ENCODE peak calls at places on chromosomes 16 and 17, in five cellular contexts. One of them, this sample, is unnamed.

GRCh38 chr17:3660311-3660891 is 8.0 kb downstream of the TAX1BP3 start:
- DNase-seq in effector CD8-positive, alpha-beta T cell: no peak
- DNase-seq in T-helper 1 cell: no peak
- DNase-seq in colonic mucosa: no peak
- DNase-seq in AG04449: no peak
- DNase-seq in this sample: no peak

GRCh38 chr17:13346081-13346533 is 255.6 kb downstream of the HS3ST3A1 start:
- DNase-seq in effector CD8-positive, alpha-beta T cell: no peak
- DNase-seq in AG04449: peak; percentile 92
- DNase-seq in T-helper 1 cell: no peak
- DNase-seq in colonic mucosa: no peak
- DNase-seq in this sample: no peak

GRCh38 chr17:27627514-27627913 is 3.5 kb upstream of the LGALS9 start:
- DNase-seq in AG04449: no peak
- DNase-seq in colonic mucosa: no peak
- DNase-seq in T-helper 1 cell: no peak
- DNase-seq in effector CD8-positive, alpha-beta T cell: no peak
- DNase-seq in this sample: no peak

GRCh38 chr17:38861399-38861843 is 7.9 kb upstream of the RPL23 start:
- DNase-seq in AG04449: no peak
- DNase-seq in colonic mucosa: no peak
- DNase-seq in T-helper 1 cell: no peak
- DNase-seq in effector CD8-positive, alpha-beta T cell: no peak
- DNase-seq in this sample: no peak

GRCh38 chr16:65546353-65546791 is 424.5 kb upstream of the CDH11 start:
- DNase-seq in effector CD8-positive, alpha-beta T cell: no peak
- DNase-seq in T-helper 1 cell: no peak
- DNase-seq in AG04449: no peak
- DNase-seq in colonic mucosa: no peak
- DNase-seq in this sample: no peak

GRCh38 chr17:54771409-54771808 is 129.2 kb upstream of the TOM1L1 start:
- DNase-seq in T-helper 1 cell: no peak
- DNase-seq in colonic mucosa: no peak
- DNase-seq in AG04449: no peak
- DNase-seq in effector CD8-positive, alpha-beta T cell: no peak
- DNase-seq in this sample: no peak

GRCh38 chr16:15526731-15527130 is 92.3 kb downstream of the BMERB1 start:
- DNase-seq in AG04449: no peak
- DNase-seq in colonic mucosa: no peak
- DNase-seq in effector CD8-positive, alpha-beta T cell: no peak
- DNase-seq in T-helper 1 cell: no peak
- DNase-seq in this sample: no peak

GRCh38 chr16:50315346-50315997 is 49.1 kb downstream of the ADCY7 start:
- DNase-seq in AG04449: no peak
- DNase-seq in effector CD8-positive, alpha-beta T cell: no peak
- DNase-seq in colonic mucosa: no peak
- DNase-seq in T-helper 1 cell: no peak
- DNase-seq in this sample: no peak

GRCh38 chr17:66989579-66989978 is 25.1 kb downstream of the CACNG4 start:
- DNase-seq in T-helper 1 cell: no peak
- DNase-seq in effector CD8-positive, alpha-beta T cell: no peak
- DNase-seq in AG04449: no peak
- DNase-seq in colonic mucosa: no peak
- DNase-seq in this sample: no peak

GRCh38 chr17:63927464-63928171 is 4.5 kb downstream of the CD79B start:
- DNase-seq in effector CD8-positive, alpha-beta T cell: no peak
- DNase-seq in colonic mucosa: no peak
- DNase-seq in AG04449: no peak
- DNase-seq in T-helper 1 cell: no peak
- DNase-seq in this sample: no peak

GRCh38 chr17:11589706-11590105 is 8.6 kb upstream of the DNAH9 start:
- DNase-seq in colonic mucosa: no peak
- DNase-seq in T-helper 1 cell: no peak
- DNase-seq in AG04449: no peak
- DNase-seq in effector CD8-positive, alpha-beta T cell: no peak
- DNase-seq in this sample: no peak

GRCh38 chr16:49013727-49014080 is 267.9 kb downstream of the CBLN1 start:
- DNase-seq in colonic mucosa: no peak
- DNase-seq in effector CD8-positive, alpha-beta T cell: no peak
- DNase-seq in T-helper 1 cell: no peak
- DNase-seq in AG04449: no peak
- DNase-seq in this sample: no peak

GRCh38 chr17:63358956-63359355 is 87.2 kb downstream of the CYB561 start:
- DNase-seq in AG04449: no peak
- DNase-seq in T-helper 1 cell: no peak
- DNase-seq in colonic mucosa: no peak
- DNase-seq in effector CD8-positive, alpha-beta T cell: no peak
- DNase-seq in this sample: no peak

GRCh38 chr16:72400257-72401078 is 228.5 kb upstream of the PMFBP1 start:
- DNase-seq in effector CD8-positive, alpha-beta T cell: no peak
- DNase-seq in AG04449: no peak
- DNase-seq in colonic mucosa: peak; percentile 34
- DNase-seq in T-helper 1 cell: no peak
- DNase-seq in this sample: no peak

GRCh38 chr17:3529817-3530741 is 27.5 kb downstream of the TRPV3 start:
- DNase-seq in colonic mucosa: peak; percentile 39
- DNase-seq in T-helper 1 cell: no peak
- DNase-seq in effector CD8-positive, alpha-beta T cell: no peak
- DNase-seq in AG04449: no peak
- DNase-seq in this sample: no peak

GRCh38 chr16:77877712-77878111 is 89.3 kb downstream of the VAT1L start:
- DNase-seq in AG04449: no peak
- DNase-seq in T-helper 1 cell: no peak
- DNase-seq in colonic mucosa: no peak
- DNase-seq in effector CD8-positive, alpha-beta T cell: no peak
- DNase-seq in this sample: no peak

GRCh38 chr16:67021321-67021720 is 7.6 kb upstream of the CBFB start:
- DNase-seq in T-helper 1 cell: no peak
- DNase-seq in effector CD8-positive, alpha-beta T cell: no peak
- DNase-seq in AG04449: no peak
- DNase-seq in colonic mucosa: no peak
- DNase-seq in this sample: no peak

GRCh38 chr17:49440581-49440980 is 25.9 kb upstream of the PHB1 start:
- DNase-seq in colonic mucosa: no peak
- DNase-seq in effector CD8-positive, alpha-beta T cell: no peak
- DNase-seq in AG04449: no peak
- DNase-seq in T-helper 1 cell: no peak
- DNase-seq in this sample: no peak

GRCh38 chr17:43591750-43592562 is 45.8 kb upstream of the ETV4 start:
- DNase-seq in effector CD8-positive, alpha-beta T cell: no peak
- DNase-seq in colonic mucosa: peak; percentile 62
- DNase-seq in AG04449: no peak
- DNase-seq in T-helper 1 cell: no peak
- DNase-seq in this sample: no peak

GRCh38 chr17:38868095-38868967 is 1.5 kb upstream of the LASP1 start:
- DNase-seq in colonic mucosa: peak; percentile 63
- DNase-seq in effector CD8-positive, alpha-beta T cell: no peak
- DNase-seq in T-helper 1 cell: no peak
- DNase-seq in AG04449: no peak
- DNase-seq in this sample: no peak

GRCh38 chr16:4852221-4852872 is 5.1 kb downstream of the UBN1 start:
- DNase-seq in colonic mucosa: peak; percentile 43
- DNase-seq in AG04449: no peak
- DNase-seq in effector CD8-positive, alpha-beta T cell: no peak
- DNase-seq in T-helper 1 cell: no peak
- DNase-seq in this sample: no peak

GRCh38 chr17:81434079-81434478 is 38.8 kb downstream of the BAHCC1 start:
- DNase-seq in colonic mucosa: no peak
- DNase-seq in effector CD8-positive, alpha-beta T cell: no peak
- DNase-seq in T-helper 1 cell: no peak
- DNase-seq in AG04449: no peak
- DNase-seq in this sample: no peak

GRCh38 chr17:41691031-41691777 is 2.5 kb downstream of the EIF1 start:
- DNase-seq in effector CD8-positive, alpha-beta T cell: no peak
- DNase-seq in AG04449: no peak
- DNase-seq in T-helper 1 cell: no peak
- DNase-seq in colonic mucosa: no peak
- DNase-seq in this sample: peak; percentile 42

GRCh38 chr17:28071891-28072606 is 29.6 kb downstream of the NLK start:
- DNase-seq in AG04449: no peak
- DNase-seq in T-helper 1 cell: no peak
- DNase-seq in colonic mucosa: no peak
- DNase-seq in effector CD8-positive, alpha-beta T cell: no peak
- DNase-seq in this sample: no peak

GRCh38 chr16:57042157-57043111 is 49.9 kb upstream of the CPNE2 start:
- DNase-seq in T-helper 1 cell: peak; percentile 40
- DNase-seq in AG04449: no peak
- DNase-seq in colonic mucosa: no peak
- DNase-seq in effector CD8-positive, alpha-beta T cell: peak; percentile 15
- DNase-seq in this sample: peak; percentile 65

GRCh38 chr17:48064638-48065037 is 16.5 kb downstream of the NFE2L1 start:
- DNase-seq in colonic mucosa: no peak
- DNase-seq in AG04449: no peak
- DNase-seq in T-helper 1 cell: no peak
- DNase-seq in effector CD8-positive, alpha-beta T cell: no peak
- DNase-seq in this sample: no peak

GRCh38 chr17:34895388-34895787 is 65.9 kb downstream of the CCT6B start:
- DNase-seq in AG04449: no peak
- DNase-seq in effector CD8-positive, alpha-beta T cell: no peak
- DNase-seq in T-helper 1 cell: no peak
- DNase-seq in colonic mucosa: no peak
- DNase-seq in this sample: no peak

GRCh38 chr16:31474173-31474714 is 2.3 kb downstream of the TGFB1I1 start:
- DNase-seq in effector CD8-positive, alpha-beta T cell: no peak
- DNase-seq in colonic mucosa: peak; percentile 24
- DNase-seq in AG04449: peak; percentile 26
- DNase-seq in T-helper 1 cell: no peak
- DNase-seq in this sample: no peak